ENCODE peak calls at places on chromosomes 6 and 20, in six cellular contexts. C is trophoblast cell, Z is IMR-90, J is neuronal stem cell, V is mesenchymal stem cell, L is H1. K is an unnamed sample. For H3K4me1, the result is how much of the 10 kb centered on the place peaks cover.

GRCh38 chr6:27518881-27519795 is 46.2 kb upstream of the ZNF184 start:
- DNase-seq in Z (peak), V (peak), J (peak), C (peak), L (no peak), K (peak)

GRCh38 chr6:78854501-78854900 is 12.8 kb upstream of the IRAK1BP1 start:
- DNase-seq in Z (no peak), V (no peak), C (no peak), J (no peak), L (no peak), K (no peak)

GRCh38 chr6:6494677-6495076 is 93.8 kb upstream of the LY86 start:
- DNase-seq in Z (no peak), V (peak), J (peak), L (peak), C (peak), K (peak)

GRCh38 chr20:61923371-61924166 is 142.1 kb downstream of the TAF4 start:
- DNase-seq in J (no peak), V (no peak), C (no peak), L (no peak), Z (no peak), K (no peak)

GRCh38 chr6:107784669-107785068 is 39.4 kb downstream of the SCML4 start:
- DNase-seq in L (no peak), V (no peak), J (no peak), C (no peak), Z (peak), K (no peak)

GRCh38 chr6:33061987-33062386 is 11.5 kb downstream of the HLA-DPA1 start:
- DNase-seq in V (peak), Z (peak), L (no peak), C (no peak), J (no peak), K (no peak)

GRCh38 chr6:153024401-153025017 is 22.0 kb upstream of the MTRF1L start:
- DNase-seq in V (peak), L (peak), Z (peak), J (peak), C (peak), K (peak)

GRCh38 chr20:49904440-49905214 is 10.7 kb downstream of the SPATA2 start:
- DNase-seq in V (no peak), J (no peak), L (no peak), C (no peak), Z (no peak), K (no peak)

GRCh38 chr20:44586289-44586911 is 4.0 kb downstream of the PKIG start:
- DNase-seq in J (no peak), Z (no peak), L (no peak), V (no peak), C (no peak), K (no peak)

GRCh38 chr6:13710552-13711383 is 867 bp downstream of the RANBP9 start:
- DNase-seq in C (peak), V (peak), Z (no peak), L (no peak), J (peak), K (peak)

GRCh38 chr6:35240838-35241801 is 18.4 kb upstream of the ZNF76 start:
- DNase-seq in Z (peak), V (peak), L (peak), J (peak), C (peak), K (peak)
- H4K91ac ChIP-seq in Z (no peak), V (no peak), L (no peak), J (no peak), C (no peak), K (no peak)

GRCh38 chr20:23094927-23095326 is 8.8 kb upstream of the CD93 start:
- DNase-seq in C (no peak), J (no peak), V (peak), L (no peak), Z (no peak), K (no peak)
- H3K4me1 ChIP-seq in C (under half), J (under half), V (under half), L (under half), Z (under half), K (under half)

DNA sequence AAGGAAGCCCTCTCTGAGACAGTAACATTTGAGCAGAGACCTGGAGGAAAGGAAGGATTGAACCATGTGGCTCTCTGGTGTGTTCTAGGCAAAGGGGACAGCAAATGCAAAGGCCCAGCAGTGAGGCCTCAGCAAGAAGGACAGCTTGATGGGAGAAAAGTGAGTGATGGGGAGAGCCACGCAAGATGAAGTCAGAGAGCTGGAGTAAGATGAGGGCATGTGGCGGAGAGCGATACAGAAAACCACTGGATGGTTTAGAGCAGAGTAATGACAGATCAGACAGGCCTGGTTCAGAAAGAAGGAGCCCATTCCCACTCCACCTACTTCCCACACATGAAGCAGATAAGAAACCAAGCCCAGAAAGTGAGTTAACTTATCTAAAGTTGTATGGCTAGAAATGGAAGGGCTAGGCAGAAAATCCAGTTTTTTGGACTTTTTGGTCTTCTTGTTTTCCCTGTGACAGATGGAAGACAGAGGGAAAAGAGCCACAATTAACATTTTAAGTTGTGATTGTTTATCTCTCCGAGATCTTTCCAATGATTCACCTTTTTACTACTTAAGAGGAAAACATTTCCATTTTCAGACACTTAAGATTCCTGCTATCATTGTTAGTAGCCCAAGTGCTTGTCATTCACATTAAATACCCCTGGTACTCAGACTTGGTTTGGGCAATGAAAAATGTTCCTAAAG is 723 bp upstream of the SNPH start:
- DNase-seq in V (peak), J (no peak), Z (no peak), L (no peak), C (no peak), K (no peak)
- H4K91ac ChIP-seq in V (peak), J (no peak), Z (peak), L (no peak), C (no peak), K (no peak)

GRCh38 chr6:148883270-148883669 is 136.4 kb downstream of the UST start:
- DNase-seq in V (no peak), L (no peak), J (no peak), C (no peak), Z (no peak), K (no peak)

GRCh38 chr6:148881593-148882311 is 134.9 kb downstream of the UST start:
- DNase-seq in C (no peak), J (no peak), L (no peak), V (no peak), Z (no peak), K (no peak)

GRCh38 chr6:148885154-148885870 is 138.5 kb downstream of the UST start:
- DNase-seq in Z (peak), C (no peak), J (no peak), V (peak), L (no peak), K (no peak)

GRCh38 chr6:148885920-148886845 is 139.4 kb downstream of the UST start:
- DNase-seq in V (no peak), L (no peak), J (peak), C (no peak), Z (no peak), K (no peak)

DNA sequence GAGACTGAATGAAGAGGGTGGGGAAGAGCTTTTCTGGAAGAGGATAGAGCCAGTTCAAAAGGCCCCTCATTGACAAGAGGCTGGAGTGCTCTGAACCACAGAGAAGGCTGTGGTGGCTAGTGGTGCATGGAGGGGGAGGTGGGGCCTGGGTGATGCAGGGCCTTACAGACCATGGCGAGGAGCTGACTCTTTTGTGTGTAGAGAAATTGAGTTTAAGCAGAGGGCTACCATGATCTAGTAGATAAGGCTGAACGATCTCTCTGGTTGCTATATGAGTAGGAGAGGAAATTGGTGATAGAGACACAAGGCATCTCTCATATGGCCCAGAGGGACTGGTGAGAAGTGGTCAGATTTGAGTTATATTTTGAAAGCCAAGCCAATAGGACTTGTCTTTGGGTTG is 137.6 kb downstream of the UST start:
- DNase-seq in Z (no peak), J (no peak), C (no peak), V (peak), L (no peak), K (no peak)
- H3K4me1 ChIP-seq in Z (under half), J (under half), C (under half), V (under half), L (under half), K (under half)

GRCh38 chr20:5531318-5532081 is 214.7 kb upstream of the PROKR2 start:
- DNase-seq in L (no peak), V (peak), J (no peak), C (no peak), Z (peak), K (no peak)
- H4K91ac ChIP-seq in L (no peak), V (no peak), J (no peak), C (no peak), Z (no peak), K (no peak)

K was measured in H9.